ENCODE peak calls at places on chromosomes 2 and 18, in eight cellular contexts. D is K562, X is IMR-90, J is stomach, Y is Peyer's patch, T is ovary, E is vagina, A is A549. K is an unnamed sample.

GRCh38 chr2:26555246-26556133 is 77.6 kb upstream of the OTOF start:
- DNase-seq in D (peak), X (no peak), J (no peak), Y (no peak), T (no peak), E (no peak), A (peak), K (no peak)

GRCh38 chr2:56505885-56506284 is 322.1 kb downstream of the CCDC85A start:
- DNase-seq in D (no peak), X (no peak), J (no peak), Y (no peak), T (no peak), E (no peak), A (no peak), K (no peak)

GRCh38 chr2:230134496-230135073 is 65.9 kb upstream of the SLC16A14 start:
- DNase-seq in D (no peak), X (peak), J (no peak), Y (no peak), T (no peak), E (no peak), A (no peak), K (no peak)

GRCh38 chr2:219175928-219176817 is 552 bp downstream of the CNPPD1 start:
- DNase-seq in D (peak), X (peak), J (peak), Y (peak), T (peak), E (peak), A (peak), K (peak)

GRCh38 chr18:55088000-55088401 is 128.7 kb upstream of the CCDC68 start:
- DNase-seq in D (no peak), X (no peak), J (no peak), Y (no peak), T (no peak), E (no peak), A (no peak), K (no peak)

GRCh38 chr2:120678251-120678650 is 57.4 kb upstream of the GLI2 start:
- DNase-seq in D (no peak), X (peak), J (no peak), Y (no peak), T (no peak), E (no peak), A (no peak), K (no peak)

GRCh38 chr2:85786444-85786843 is 32.7 kb downstream of the ATOH8 start:
- DNase-seq in D (no peak), X (no peak), J (no peak), Y (peak), T (peak), E (no peak), A (no peak), K (no peak)

GRCh38 chr18:28043631-28044030 is 133.3 kb downstream of the CDH2 start:
- DNase-seq in D (no peak), X (no peak), J (no peak), Y (no peak), T (no peak), E (no peak), A (no peak), K (no peak)

GRCh38 chr2:213490087-213490486 is 205.8 kb downstream of the SPAG16 start:
- DNase-seq in D (no peak), X (no peak), J (no peak), Y (no peak), T (no peak), E (no peak), A (no peak), K (no peak)

GRCh38 chr2:226411206-226411605 is 388.4 kb downstream of the IRS1 start:
- DNase-seq in D (no peak), X (no peak), J (no peak), Y (no peak), T (no peak), E (no peak), A (no peak), K (no peak)

GRCh38 chr18:58860747-58861224 is 3.9 kb upstream of the ZNF532 start:
- DNase-seq in D (no peak), X (no peak), J (no peak), Y (no peak), T (no peak), E (no peak), A (no peak), K (no peak)

GRCh38 chr18:38402509-38402908 is 836.9 kb upstream of the CELF4 start:
- DNase-seq in D (no peak), X (no peak), J (no peak), Y (no peak), T (no peak), E (no peak), A (no peak), K (no peak)

GRCh38 chr2:201139836-201140599 is 24.1 kb downstream of the CFLAR start:
- DNase-seq in D (no peak), X (no peak), J (no peak), Y (no peak), T (no peak), E (no peak), A (no peak), K (no peak)

GRCh38 chr18:77098033-77098432 is 34.5 kb downstream of the MBP start:
- DNase-seq in D (no peak), X (peak), J (no peak), Y (no peak), T (no peak), E (no peak), A (no peak), K (no peak)

GRCh38 chr2:119760237-119760807 is 600 bp downstream of the PTPN4 start:
- DNase-seq in D (no peak), X (no peak), J (peak), Y (no peak), T (peak), E (no peak), A (no peak), K (peak)

GRCh38 chr18:30271716-30272115 is 770.8 kb downstream of the DSC3 start:
- DNase-seq in D (no peak), X (no peak), J (no peak), Y (no peak), T (no peak), E (no peak), A (no peak), K (no peak)

GRCh38 chr2:38959938-38960608 is 70.4 kb downstream of the ARHGEF33 start:
- DNase-seq in D (no peak), X (peak), J (peak), Y (peak), T (peak), E (no peak), A (no peak), K (peak)

GRCh38 chr2:128535928-128536327 is 217.3 kb upstream of the HS6ST1 start:
- DNase-seq in D (no peak), X (peak), J (no peak), Y (no peak), T (no peak), E (no peak), A (no peak), K (no peak)

GRCh38 chr2:44836174-44836573 is 105.3 kb upstream of the SIX3 start:
- DNase-seq in D (no peak), X (no peak), J (no peak), Y (no peak), T (no peak), E (no peak), A (no peak), K (no peak)

GRCh38 chr18:3401669-3402620 is 48.0 kb upstream of the TGIF1 start:
- DNase-seq in D (no peak), X (no peak), J (no peak), Y (no peak), T (no peak), E (no peak), A (no peak), K (no peak)

GRCh38 chr2:119490653-119491195 is 33.6 kb downstream of the SCTR start:
- DNase-seq in D (no peak), X (no peak), J (no peak), Y (no peak), T (no peak), E (peak), A (no peak), K (no peak)

GRCh38 chr2:237712477-237713377 is 85.3 kb downstream of the LRRFIP1 start:
- DNase-seq in D (no peak), X (no peak), J (no peak), Y (no peak), T (no peak), E (peak), A (no peak), K (no peak)

GRCh38 chr2:29802976-29803375 is 118.4 kb downstream of the ALK start:
- DNase-seq in D (no peak), X (no peak), J (no peak), Y (no peak), T (no peak), E (no peak), A (no peak), K (no peak)

DNA sequence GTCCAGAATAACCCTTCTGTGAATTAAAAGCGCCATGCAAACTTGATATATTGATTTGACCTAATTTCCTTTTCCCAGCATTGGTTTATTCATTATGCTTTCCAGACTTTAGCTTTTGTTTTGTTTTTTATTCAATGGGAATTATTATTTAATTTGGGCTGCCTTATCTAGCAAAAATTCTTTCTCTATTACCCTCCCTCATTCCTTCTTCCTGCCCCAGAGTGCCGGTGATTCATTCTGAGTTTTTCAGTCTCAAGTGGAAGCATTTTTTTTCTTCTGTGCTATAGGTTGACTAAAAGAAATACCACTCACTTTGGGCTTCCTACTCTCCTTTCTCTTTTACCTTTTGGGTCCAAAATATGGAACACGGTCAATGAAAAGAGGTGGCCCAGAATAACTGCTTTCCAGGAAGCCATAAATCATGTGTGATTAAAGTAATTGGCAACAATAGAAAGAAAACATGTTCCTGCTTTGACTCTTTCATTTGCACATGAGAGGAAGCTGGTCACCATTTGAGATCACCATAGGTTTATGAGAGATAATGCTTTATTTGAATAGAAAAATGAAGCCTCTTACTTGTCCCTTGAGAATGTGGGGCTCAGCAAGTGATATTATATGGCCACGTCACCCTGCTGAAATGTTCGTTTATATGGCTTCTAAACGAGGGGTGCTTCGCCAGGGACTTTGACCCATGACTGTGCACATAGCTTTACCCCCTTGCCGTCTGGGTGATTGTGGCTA is 422.8 kb upstream of the ZEB2 start:
- DNase-seq in D (no peak), X (peak), J (no peak), Y (peak), T (no peak), E (no peak), A (peak), K (no peak)
- H3K4me3 ChIP-seq in D (no peak), X (no peak), J (no peak), Y (no peak), T (no peak), E (no peak), A (peak), K (no peak)

DNA sequence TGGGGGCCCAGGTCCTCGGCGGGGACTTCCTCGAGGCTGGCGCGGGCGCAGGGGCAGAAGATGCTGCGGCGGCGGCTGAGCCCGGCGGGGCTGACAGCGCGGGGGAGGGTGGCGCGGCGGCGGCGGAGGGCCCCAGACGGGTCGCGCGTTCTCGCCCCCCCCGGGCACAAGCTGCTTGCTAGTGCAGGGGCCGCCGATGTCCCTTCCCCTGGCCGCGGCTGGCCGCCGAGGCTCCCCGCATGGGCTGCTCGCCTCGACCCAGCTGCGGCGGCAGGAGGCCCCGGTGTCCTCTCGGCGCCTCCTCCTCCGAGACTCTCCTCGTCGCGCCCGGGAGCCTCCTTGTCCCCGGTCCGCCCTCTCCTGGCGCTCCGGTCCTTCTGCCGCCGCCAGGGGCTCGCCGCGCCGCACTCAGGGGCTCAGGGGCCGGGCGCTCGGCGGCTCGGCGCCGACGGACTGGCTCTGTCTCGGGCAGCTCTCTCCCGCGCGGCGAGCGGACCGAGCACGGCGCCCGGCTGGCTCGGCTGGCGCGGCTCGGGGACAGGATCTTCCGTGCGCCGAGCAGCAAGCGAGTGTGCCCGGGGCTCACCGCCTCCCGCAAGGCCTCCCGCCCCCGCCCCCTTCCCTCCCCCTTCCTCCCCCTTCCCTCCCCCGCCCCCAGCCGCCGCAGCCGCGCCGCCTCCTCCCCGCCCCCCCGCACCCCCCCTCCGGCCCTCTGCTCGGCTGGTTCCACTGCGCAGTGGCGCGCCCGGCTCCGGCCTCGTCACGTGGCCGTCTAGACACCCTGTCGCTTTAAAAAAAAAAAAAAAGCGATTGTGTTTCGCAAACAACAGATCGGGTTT is 902 bp upstream of the SMAD7 start:
- DNase-seq in D (peak), X (peak), J (peak), Y (peak), T (peak), E (no peak), A (no peak), K (peak)
- TF ChIP-seq POLR2A in D (no peak), X (peak), J (no peak), Y (peak), T (peak), E (no peak), A (peak), K (peak)

GRCh38 chr2:23685706-23686105 is 241.2 kb downstream of the ATAD2B start:
- DNase-seq in D (no peak), X (no peak), J (no peak), Y (no peak), T (no peak), E (no peak), A (no peak), K (no peak)
- H3K4me3 ChIP-seq in D (no peak), X (no peak), J (no peak), Y (no peak), T (no peak), E (no peak), A (no peak), K (no peak)

DNA sequence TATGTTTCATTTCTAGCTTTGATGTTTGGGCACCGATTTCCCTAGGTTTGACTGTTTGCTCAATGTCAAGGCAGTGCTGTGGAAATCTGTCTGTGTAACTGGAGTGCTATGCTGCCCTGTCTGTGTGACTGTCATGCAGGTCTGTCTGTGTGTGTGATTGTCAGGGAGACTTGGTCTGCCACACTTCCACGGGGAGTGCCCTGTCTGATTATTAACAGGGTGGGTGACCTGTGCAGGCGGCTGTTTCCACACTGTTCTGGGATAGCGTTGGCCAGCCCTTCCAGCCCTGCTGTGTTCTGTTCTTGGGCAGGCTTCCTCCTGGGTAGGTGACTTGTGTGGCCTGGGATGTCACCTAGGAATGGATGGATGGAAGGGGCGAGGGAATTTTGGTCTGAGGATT is 85.3 kb downstream of the FHOD3 start:
- DNase-seq in D (no peak), X (no peak), J (no peak), Y (no peak), T (no peak), E (peak), A (no peak), K (no peak)
- TF ChIP-seq POLR2A in D (no peak), X (no peak), J (no peak), Y (no peak), T (no peak), E (no peak), A (no peak), K (no peak)

GRCh38 chr2:8584174-8585066 is 97.4 kb upstream of the ID2 start:
- DNase-seq in D (no peak), X (no peak), J (peak), Y (no peak), T (peak), E (peak), A (no peak), K (no peak)

GRCh38 chr2:8581601-8582041 is 100.2 kb upstream of the ID2 start:
- DNase-seq in D (peak), X (no peak), J (peak), Y (no peak), T (no peak), E (no peak), A (no peak), K (no peak)

GRCh38 chr2:8582191-8582849 is 99.5 kb upstream of the ID2 start:
- DNase-seq in D (no peak), X (no peak), J (peak), Y (no peak), T (no peak), E (no peak), A (no peak), K (no peak)

GRCh38 chr2:8583400-8584173 is 98.3 kb upstream of the ID2 start:
- DNase-seq in D (peak), X (peak), J (peak), Y (peak), T (peak), E (peak), A (no peak), K (peak)

DNA sequence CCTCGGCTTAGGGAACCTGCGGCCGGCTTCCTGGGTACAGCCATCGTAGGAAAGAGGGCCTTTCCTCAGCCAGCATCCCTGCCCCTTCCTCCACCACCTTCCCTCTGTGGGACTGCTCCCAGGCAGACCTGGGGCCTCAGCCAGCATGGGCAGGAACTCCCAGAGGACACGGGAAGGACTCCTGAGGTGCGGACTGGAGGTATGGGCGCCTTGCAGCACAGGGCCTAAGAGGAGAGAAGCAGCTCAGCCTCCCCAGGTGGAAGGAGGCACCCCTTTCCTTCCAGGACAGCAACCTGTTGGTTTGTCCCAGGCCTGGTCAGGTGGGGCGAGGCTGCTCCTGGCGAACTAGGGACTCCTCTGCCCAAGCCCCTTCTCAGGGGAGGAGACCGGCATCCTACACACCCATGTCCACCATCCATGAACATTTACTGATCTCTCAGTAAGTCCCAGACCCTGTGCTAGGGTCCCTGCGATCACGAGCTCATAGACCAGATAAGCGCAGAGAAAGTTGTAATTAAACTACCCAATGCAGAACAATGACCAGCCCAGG is 98.9 kb upstream of the ID2 start:
- DNase-seq in D (no peak), X (no peak), J (peak), Y (no peak), T (no peak), E (no peak), A (no peak), K (no peak)
- H3K4me3 ChIP-seq in D (no peak), X (no peak), J (peak), Y (peak), T (no peak), E (no peak), A (no peak), K (no peak)

K was measured in body of pancreas.